ENCODE peak calls at places on chromosomes 6 and 20, in seven cellular contexts. A is HCT116, C is neural progenitor cell, Y is fibroblast of lung, D is mesendoderm, Q is K562, B is OCI-LY7. X is an unnamed sample.

GRCh38 chr6:10555625-10556309 is 34.6 kb downstream of the GCNT2 start:
- DNase-seq in A (no peak), Y (peak; percentile 46), C (peak; percentile 84), B (no peak), Q (no peak), D (peak; percentile 83), X (no peak)

GRCh38 chr6:138815221-138815620 is 19.3 kb downstream of the ECT2L start:
- DNase-seq in C (no peak), A (no peak), Y (no peak), B (no peak), D (no peak), Q (no peak), X (no peak)

GRCh38 chr6:158027590-158028285 is 46.1 kb downstream of the SYNJ2 start:
- DNase-seq in C (no peak), A (no peak), Y (peak; percentile 73), D (peak; percentile 64), Q (no peak), B (no peak), X (no peak)

GRCh38 chr6:122563364-122564052 is 46.7 kb upstream of the PKIB start:
- DNase-seq in B (no peak), Y (no peak), D (peak; percentile 56), Q (no peak), A (no peak), C (no peak), X (no peak)

GRCh38 chr20:2108987-2109386 is 7.4 kb downstream of the STK35 start:
- DNase-seq in Y (peak; percentile 35), B (no peak), C (no peak), A (peak; percentile 7), Q (no peak), D (peak; percentile 69), X (no peak)

GRCh38 chr20:18007534-18008292 is 38.9 kb downstream of the MGME1 start:
- DNase-seq in Y (peak; percentile 31), Q (no peak), C (no peak), A (no peak), D (no peak), B (no peak), X (no peak)

GRCh38 chr6:73579851-73580246 is 59.0 kb upstream of the EEF1A1 start:
- DNase-seq in A (peak; percentile 62), B (no peak), C (no peak), D (peak; percentile 95), Q (peak; percentile 54), Y (peak; percentile 98), X (no peak)

GRCh38 chr6:41182069-41183034 is 18.6 kb downstream of the TREML2 start:
- DNase-seq in B (peak; percentile 80), A (peak; percentile 59), Q (peak; percentile 68), C (peak; percentile 62), Y (peak; percentile 51), D (peak; percentile 83), X (no peak)

GRCh38 chr20:19928379-19929360 is 88.5 kb upstream of the NAA20 start:
- DNase-seq in D (no peak), B (no peak), C (no peak), Y (peak; percentile 28), A (no peak), Q (no peak), X (peak; percentile 85)

GRCh38 chr20:20367681-20368413 is at the start of gene INSM1:
- DNase-seq in C (peak; percentile 90), Y (no peak), A (no peak), Q (no peak), B (no peak), D (peak; percentile 40), X (no peak)

GRCh38 chr6:157036245-157036681 is 259.1 kb downstream of the ARID1B start:
- DNase-seq in Q (peak; percentile 35), Y (peak; percentile 49), D (peak; percentile 61), B (no peak), A (no peak), C (no peak), X (no peak)

GRCh38 chr6:41040101-41040910 is 1.3 kb upstream of the UNC5CL start:
- DNase-seq in C (no peak), Y (no peak), B (no peak), Q (peak; percentile 43), D (peak; percentile 49), A (no peak), X (no peak)

GRCh38 chr6:26538572-26538902 is 371 bp downstream of the HMGN4 start:
- DNase-seq in Y (no peak), C (peak; percentile 76), D (peak; percentile 85), Q (no peak), B (no peak), A (no peak), X (no peak)

GRCh38 chr20:44720617-44720993 is 5.4 kb downstream of the CCN5 start:
- DNase-seq in B (no peak), Q (no peak), C (no peak), A (peak; percentile 48), D (peak; percentile 61), Y (peak; percentile 58), X (peak; percentile 62)

GRCh38 chr20:32115196-32115767 is 5.8 kb downstream of the TM9SF4 start:
- DNase-seq in Q (no peak), Y (no peak), B (no peak), A (no peak), C (no peak), D (peak; percentile 14), X (no peak)
- H3K79me2 ChIP-seq in Q (peaks cover 90% of the 10 kb centered on the region), Y (peaks cover 63% of the 10 kb centered on the region), B (peaks cover 89% of the 10 kb centered on the region), A (peaks cover 99% of the 10 kb centered on the region), C (peaks cover 98% of the 10 kb centered on the region), D (peaks cover 44% of the 10 kb centered on the region), X (peaks cover 88% of the 10 kb centered on the region)

GRCh38 chr6:53348436-53349208 is at the start of gene ELOVL5:
- DNase-seq in A (peak; percentile 94), C (peak; percentile 97), B (peak; percentile 96), Q (peak; percentile 99), D (peak; percentile 98), Y (peak; percentile 99), X (peak; percentile 80)

GRCh38 chr6:53349209-53349693 is 501 bp upstream of the ELOVL5 start:
- DNase-seq in D (no peak), B (no peak), Y (no peak), A (no peak), C (no peak), Q (no peak), X (no peak)

GRCh38 chr6:53347921-53348435 is 772 bp downstream of the ELOVL5 start:
- DNase-seq in D (peak; percentile 83), C (peak; percentile 86), Y (peak; percentile 57), B (peak; percentile 62), A (no peak), Q (peak; percentile 77), X (no peak)

GRCh38 chr6:53344993-53345392 is 3.8 kb downstream of the ELOVL5 start:
- DNase-seq in Y (no peak), D (no peak), C (no peak), Q (no peak), B (no peak), A (no peak), X (no peak)

DNA sequence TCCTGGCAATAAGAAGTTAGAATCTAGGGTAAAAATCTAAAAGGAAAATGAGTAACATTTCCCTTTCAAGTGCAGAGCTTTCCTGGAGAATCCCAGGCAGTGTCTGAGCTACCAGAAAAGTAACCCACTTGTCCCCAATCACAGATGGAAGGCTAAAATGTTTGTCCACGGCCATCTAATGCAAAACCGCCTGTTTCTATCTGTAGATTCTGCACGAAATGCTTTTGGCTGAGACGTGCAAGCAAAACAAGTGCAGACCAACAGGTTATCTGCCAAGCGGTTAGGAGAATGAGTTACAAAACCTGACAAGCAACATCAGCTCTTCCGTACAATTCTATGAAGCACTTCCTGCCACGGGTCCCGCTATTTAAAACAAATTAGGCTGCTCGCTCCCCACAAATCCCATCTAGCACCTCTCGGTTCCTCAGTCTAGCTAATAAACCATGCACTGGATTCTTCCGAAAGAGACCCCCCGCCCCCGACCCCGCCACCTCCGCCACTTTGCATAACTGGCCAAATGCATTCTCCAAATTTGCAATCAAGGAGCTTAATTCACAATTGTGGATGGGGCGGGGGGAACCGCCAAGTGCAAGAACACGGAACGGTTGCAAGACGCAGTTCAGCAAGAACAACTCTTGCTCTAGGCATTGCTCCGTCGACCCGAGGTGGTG is 1.4 kb downstream of the ELOVL5 start:
- DNase-seq in Y (peak; percentile 44), C (no peak), A (no peak), B (peak; percentile 77), Q (peak; percentile 34), D (no peak), X (no peak)
- H3K79me2 ChIP-seq in Y (peaks cover 53% of the 10 kb centered on the region), C (peaks cover 57% of the 10 kb centered on the region), A (peaks cover 61% of the 10 kb centered on the region), B (peaks cover 67% of the 10 kb centered on the region), Q (peaks cover 72% of the 10 kb centered on the region), D (peaks cover 57% of the 10 kb centered on the region), X (peaks cover 62% of the 10 kb centered on the region)

DNA sequence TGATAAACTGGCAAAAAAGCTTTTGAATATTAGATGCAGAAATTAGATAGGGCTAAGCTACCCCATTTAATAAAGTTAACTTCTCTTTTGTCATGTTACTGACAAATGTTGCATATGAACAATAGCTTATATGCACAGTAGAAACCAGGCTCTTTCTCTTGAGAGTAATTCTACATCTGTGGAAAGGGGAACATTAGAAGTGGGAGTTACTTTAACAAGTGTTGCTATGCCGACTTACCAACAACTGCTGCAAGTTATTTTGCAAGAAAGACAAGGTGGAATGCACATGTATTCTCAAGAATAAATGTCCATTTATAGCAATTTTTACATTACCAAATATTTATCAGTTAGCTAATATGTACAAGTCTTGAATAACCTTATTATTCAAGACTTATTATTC is 38.2 kb downstream of the ADGRG6 start:
- DNase-seq in Y (no peak), C (no peak), Q (no peak), D (no peak), A (no peak), B (no peak), X (no peak)
- H3K79me2 ChIP-seq in Y (peaks cover 2% of the 10 kb centered on the region), C (no peaks in the 10 kb centered on the region), Q (no peaks in the 10 kb centered on the region), D (no peaks in the 10 kb centered on the region), A (peaks cover 70% of the 10 kb centered on the region), B (no peaks in the 10 kb centered on the region), X (no peaks in the 10 kb centered on the region)

GRCh38 chr20:49063279-49063678 is 17.2 kb downstream of the CSE1L start:
- DNase-seq in B (no peak), A (no peak), Y (no peak), C (no peak), Q (no peak), D (no peak), X (no peak)
- H3K79me2 ChIP-seq in B (peaks cover 68% of the 10 kb centered on the region), A (peaks cover 97% of the 10 kb centered on the region), Y (peaks cover 17% of the 10 kb centered on the region), C (peaks cover 99% of the 10 kb centered on the region), Q (peaks cover 56% of the 10 kb centered on the region), D (peaks cover 21% of the 10 kb centered on the region), X (peaks cover 46% of the 10 kb centered on the region)

GRCh38 chr20:63913768-63914167 is 18.8 kb downstream of the DNAJC5 start:
- DNase-seq in C (no peak), Q (no peak), A (no peak), Y (no peak), B (no peak), D (peak; percentile 31), X (no peak)
- H3K79me2 ChIP-seq in C (peaks cover 93% of the 10 kb centered on the region), Q (peaks cover 87% of the 10 kb centered on the region), A (peaks cover 92% of the 10 kb centered on the region), Y (peaks cover 64% of the 10 kb centered on the region), B (peaks cover 39% of the 10 kb centered on the region), D (peaks cover 17% of the 10 kb centered on the region), X (peaks cover 88% of the 10 kb centered on the region)

GRCh38 chr6:37257634-37258404 is at the start of the genes TBC1D22B and TMEM217:
- DNase-seq in C (peak; percentile 97), B (peak; percentile 94), A (peak; percentile 91), D (peak; percentile 99), Q (peak; percentile 99), Y (peak; percentile 92), X (peak; percentile 68)
- H3K79me2 ChIP-seq in C (peaks cover 44% of the 10 kb centered on the region), B (peaks cover 23% of the 10 kb centered on the region), A (peaks cover 50% of the 10 kb centered on the region), D (peaks cover 10% of the 10 kb centered on the region), Q (peaks cover 49% of the 10 kb centered on the region), Y (peaks cover 6% of the 10 kb centered on the region), X (peaks cover 44% of the 10 kb centered on the region)

DNA sequence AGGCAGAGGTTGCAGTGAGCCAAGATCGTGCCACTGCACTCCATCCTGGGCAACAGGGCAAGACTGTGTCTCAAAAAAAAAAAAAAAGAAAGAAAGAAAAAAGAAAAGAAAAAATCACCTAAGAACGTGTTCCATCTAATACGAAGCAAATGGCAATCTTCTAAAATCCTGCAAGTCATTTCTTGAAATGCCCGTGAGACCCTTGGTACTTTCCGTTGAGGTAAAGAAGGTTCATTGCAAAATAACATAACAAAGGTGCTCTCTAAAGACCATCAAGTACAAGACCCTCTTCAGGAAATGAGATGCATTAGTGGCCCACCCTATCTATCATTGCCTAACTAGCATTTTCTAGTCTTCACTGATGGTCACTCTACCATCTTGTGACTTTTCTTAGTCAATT is 14.1 kb downstream of the MBOAT1 start:
- DNase-seq in Q (no peak), Y (no peak), A (no peak), B (no peak), D (no peak), C (no peak), X (no peak)
- H3K79me2 ChIP-seq in Q (peaks cover 19% of the 10 kb centered on the region), Y (no peaks in the 10 kb centered on the region), A (peaks cover 5% of the 10 kb centered on the region), B (no peaks in the 10 kb centered on the region), D (no peaks in the 10 kb centered on the region), C (no peaks in the 10 kb centered on the region), X (peaks cover 15% of the 10 kb centered on the region)

X was measured in keratinocyte.